ENCODE peak calls at places on chromosomes 11 and 22, in four cellular contexts. S is K562, I is HepG2, Q is GM12878. N is an unnamed sample.

GRCh38 chr11:110479445-110480101 is 49.8 kb downstream of the FDX1 start:
- DNase-seq in S (peak), I (no peak), Q (no peak), N (no peak)

GRCh38 chr11:124762624-124763155 is 600 bp upstream of the ESAM start:
- DNase-seq in S (peak), I (no peak), Q (no peak), N (peak)

GRCh38 chr11:120518356-120518755 is 6.8 kb downstream of the GRIK4 start:
- DNase-seq in S (no peak), I (no peak), Q (no peak), N (no peak)

GRCh38 chr22:44574581-44575343 is 76.7 kb upstream of the RTL6 start:
- DNase-seq in S (no peak), I (no peak), Q (no peak), N (no peak)

GRCh38 chr11:12842933-12843636 is 166.0 kb upstream of the RASSF10 start:
- DNase-seq in S (peak), I (no peak), Q (no peak), N (peak)

GRCh38 chr11:78535027-78535426 is 39.6 kb downstream of the NARS2 start:
- DNase-seq in S (no peak), I (no peak), Q (no peak), N (no peak)

GRCh38 chr11:116710762-116711161 is 62.0 kb downstream of the BUD13 start:
- DNase-seq in S (no peak), I (no peak), Q (no peak), N (no peak)

GRCh38 chr11:17161515-17161914 is 46.3 kb downstream of the PIK3C2A start:
- DNase-seq in S (no peak), I (no peak), Q (no peak), N (no peak)

GRCh38 chr11:101759771-101760450 is 154.9 kb upstream of the CEP126 start:
- DNase-seq in S (no peak), I (peak), Q (no peak), N (no peak)
- TF ChIP-seq BHLHE40 in S (no peak), I (no peak), Q (no peak), N (no peak)

DNA sequence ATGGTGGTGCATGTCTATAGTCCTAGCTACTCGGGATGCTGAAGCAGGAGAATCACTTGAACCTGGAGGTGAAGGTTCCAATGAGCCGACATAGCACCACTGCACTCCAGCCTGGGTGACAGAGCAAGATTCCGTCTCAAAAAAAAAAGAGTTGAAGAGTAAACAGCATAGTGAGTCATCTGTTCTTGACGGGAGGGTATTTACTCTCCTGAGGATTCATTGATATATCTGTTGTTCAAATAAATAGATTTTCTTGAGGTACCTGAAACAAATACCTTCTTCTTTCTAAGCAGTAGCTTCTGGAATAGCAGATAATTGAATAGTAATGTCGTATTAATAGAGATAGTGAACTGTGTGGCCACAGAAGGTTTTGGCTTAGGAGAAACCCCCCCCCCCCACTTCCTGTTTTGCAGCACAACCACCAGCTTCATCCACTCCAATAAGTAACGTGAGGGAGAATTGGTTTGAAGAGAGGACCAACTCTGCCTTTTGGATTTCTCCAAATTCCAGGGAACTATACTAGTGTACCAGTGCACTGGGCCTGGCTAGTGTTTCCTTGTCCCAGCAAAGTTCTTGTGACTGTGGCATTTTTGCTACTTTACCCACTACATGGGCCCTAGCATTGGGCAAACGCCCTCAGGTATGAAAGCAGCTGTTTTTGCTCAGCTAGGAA is 90.0 kb downstream of the PRMT3 start:
- DNase-seq in S (no peak), I (peak), Q (no peak), N (no peak)
- TF ChIP-seq FOXM1 in S (no peak), I (no peak), Q (no peak), N (no peak)

GRCh38 chr22:28021116-28021997 is 102.3 kb upstream of the PITPNB start:
- DNase-seq in S (no peak), I (no peak), Q (no peak), N (no peak)

GRCh38 chr22:28023774-28024173 is 104.7 kb upstream of the PITPNB start:
- DNase-seq in S (no peak), I (no peak), Q (no peak), N (no peak)

GRCh38 chr22:28021998-28022660 is 103.1 kb upstream of the PITPNB start:
- DNase-seq in S (no peak), I (no peak), Q (no peak), N (no peak)

GRCh38 chr22:28024422-28024888 is 105.4 kb upstream of the PITPNB start:
- DNase-seq in S (no peak), I (no peak), Q (no peak), N (no peak)

DNA sequence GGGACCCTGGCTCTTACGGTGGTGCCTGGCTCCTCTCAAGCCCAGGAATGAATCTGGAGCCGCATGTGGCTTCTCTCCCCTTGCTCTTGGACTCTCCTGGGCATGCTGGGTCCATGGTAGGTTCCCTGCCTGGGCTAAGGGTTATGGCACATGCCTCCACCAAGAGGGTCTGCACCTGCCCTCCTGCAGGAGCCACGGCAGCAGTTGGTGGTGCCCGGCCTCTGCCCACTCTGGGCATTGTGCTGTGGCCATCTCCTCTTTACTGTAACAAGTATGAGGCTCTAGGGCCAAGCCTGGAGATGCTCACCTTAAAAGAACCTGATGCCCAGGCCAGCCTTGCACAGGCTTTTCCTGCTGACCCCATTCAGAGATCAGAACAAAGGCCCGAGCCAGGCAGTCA is 104.0 kb upstream of the PITPNB start:
- DNase-seq in S (no peak), I (no peak), Q (no peak), N (no peak)
- TF ChIP-seq TARDBP in S (no peak), I (no peak), Q (no peak), N (no peak)

GRCh38 chr11:18775492-18776292 is 15.9 kb downstream of the PTPN5 start:
- DNase-seq in S (peak), I (peak), Q (no peak), N (peak)
- TF ChIP-seq BHLHE40 in S (no peak), I (no peak), Q (no peak), N (no peak)

GRCh38 chr11:102142333-102142732 is 32.1 kb downstream of the YAP1 start:
- DNase-seq in S (no peak), I (no peak), Q (no peak), N (no peak)

GRCh38 chr11:102147632-102148031 is 37.4 kb downstream of the YAP1 start:
- DNase-seq in S (no peak), I (no peak), Q (no peak), N (no peak)

GRCh38 chr11:102143867-102144266 is 33.6 kb downstream of the YAP1 start:
- DNase-seq in S (no peak), I (no peak), Q (no peak), N (no peak)

GRCh38 chr11:102147031-102147430 is 36.8 kb downstream of the YAP1 start:
- DNase-seq in S (no peak), I (no peak), Q (no peak), N (no peak)

GRCh38 chr11:102144357-102145342 is 34.4 kb downstream of the YAP1 start:
- DNase-seq in S (no peak), I (peak), Q (no peak), N (no peak)
- TF ChIP-seq FOXM1 in S (no peak), I (no peak), Q (no peak), N (no peak)

GRCh38 chr11:65204646-65205601 is 23.2 kb downstream of the CAPN1 start:
- DNase-seq in S (peak), I (peak), Q (no peak), N (peak)
- TF ChIP-seq TARDBP in S (no peak), I (no peak), Q (no peak), N (no peak)

DNA sequence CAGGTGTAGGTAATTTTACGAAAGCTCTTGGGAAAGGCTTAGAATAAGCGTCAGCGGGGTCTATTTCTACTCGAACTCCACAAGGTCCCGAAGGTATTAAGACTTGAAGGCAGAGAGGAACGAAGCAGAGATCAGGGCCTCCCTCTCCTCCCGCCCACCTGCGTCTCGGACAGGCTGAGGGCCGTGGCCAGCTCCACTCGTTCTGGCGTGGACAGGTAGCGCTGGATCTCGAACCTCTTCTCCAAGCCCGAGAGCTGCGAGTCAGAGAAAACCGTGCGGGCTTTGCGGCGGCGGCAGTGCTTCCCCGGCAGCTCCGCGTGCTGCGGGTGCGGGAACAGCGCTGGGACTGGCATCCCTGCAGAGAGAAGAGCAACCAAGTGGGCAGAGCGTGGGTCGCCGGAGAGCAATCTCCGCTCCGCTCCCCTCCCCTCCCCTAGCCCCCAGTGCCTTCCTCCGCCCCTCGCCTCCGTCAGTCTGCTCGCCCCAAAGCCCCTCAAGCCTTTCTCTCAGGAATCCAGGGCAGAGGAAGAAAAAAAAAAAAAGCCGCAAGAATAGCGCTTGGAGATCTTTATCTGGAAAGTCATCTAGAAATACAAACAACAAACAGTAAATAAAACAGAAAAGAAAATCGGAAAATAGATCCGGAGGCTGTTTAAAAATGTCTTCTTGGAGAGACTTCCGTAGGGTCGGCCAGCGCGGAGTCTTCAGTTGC is 2.4 kb downstream of the BSX start:
- DNase-seq in S (no peak), I (no peak), Q (no peak), N (no peak)
- TF ChIP-seq BHLHE40 in S (no peak), I (no peak), Q (no peak), N (no peak)

GRCh38 chr22:35467788-35468187 is 67.8 kb downstream of the MCM5 start:
- DNase-seq in S (no peak), I (no peak), Q (no peak), N (no peak)
- TF ChIP-seq FOXM1 in S (no peak), I (no peak), Q (no peak), N (no peak)

DNA sequence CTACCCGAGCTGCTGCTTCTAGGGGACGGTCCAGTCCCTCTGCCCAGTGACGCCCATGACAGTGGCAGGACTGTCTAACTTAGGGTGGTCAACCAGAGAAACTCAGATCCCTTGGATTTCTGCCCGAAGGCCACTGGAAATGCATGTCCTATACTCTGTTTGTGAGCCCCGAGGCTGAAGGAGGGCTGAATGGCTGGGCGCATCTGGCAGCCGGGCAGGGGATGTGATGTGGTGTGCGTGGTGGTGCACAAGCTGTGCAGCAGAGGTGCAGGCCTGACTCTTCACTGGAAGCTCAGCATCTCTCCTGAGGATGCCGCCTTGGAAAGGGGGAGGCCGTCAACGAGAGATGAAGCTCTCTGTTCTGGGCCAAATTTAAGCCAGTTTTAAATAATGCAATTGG is 118.8 kb upstream of the B3GAT1 start:
- DNase-seq in S (no peak), I (no peak), Q (no peak), N (no peak)
- TF ChIP-seq TARDBP in S (no peak), I (no peak), Q (no peak), N (no peak)

GRCh38 chr11:127000291-127000968 is at the start of gene KIRREL3:
- DNase-seq in S (no peak), I (no peak), Q (no peak), N (no peak)

GRCh38 chr11:127002669-127003259 is 2.2 kb upstream of the KIRREL3 start:
- DNase-seq in S (no peak), I (no peak), Q (no peak), N (no peak)

GRCh38 chr11:127000991-127001390 is 421 bp upstream of the KIRREL3 start:
- DNase-seq in S (no peak), I (no peak), Q (no peak), N (no peak)

GRCh38 chr11:127003260-127003981 is 2.9 kb upstream of the KIRREL3 start:
- DNase-seq in S (peak), I (no peak), Q (no peak), N (peak)

GRCh38 chr11:127006311-127006710 is 5.7 kb upstream of the KIRREL3 start:
- DNase-seq in S (no peak), I (no peak), Q (no peak), N (no peak)
- TF ChIP-seq BHLHE40 in S (no peak), I (no peak), Q (no peak), N (no peak)